ENCODE peak calls at places on chromosomes 12 and 14, in eight cellular contexts. One of them, this sample, is unnamed.

GRCh38 chr12:104602901-104603300 is 146.2 kb downstream of the CHST11 start:
- DNase-seq in endodermal cell: no peak
- DNase-seq in IMR-90: no peak
- DNase-seq in GM23338: no peak
- DNase-seq in fibroblast of lung: no peak
- DNase-seq in HCT116: no peak
- DNase-seq in tibial artery: no peak
- DNase-seq in left lung: no peak
- DNase-seq in this sample: no peak

GRCh38 chr12:100554608-100555077 is 18.8 kb upstream of the GAS2L3 start:
- DNase-seq in endodermal cell: peak; percentile 72
- DNase-seq in IMR-90: peak; percentile 90
- DNase-seq in GM23338: peak; percentile 93
- DNase-seq in fibroblast of lung: peak; percentile 93
- DNase-seq in HCT116: peak; percentile 86
- DNase-seq in tibial artery: no peak
- DNase-seq in left lung: no peak
- DNase-seq in this sample: no peak

GRCh38 chr14:58455593-58456265 is 28.2 kb downstream of the KIAA0586 start:
- DNase-seq in endodermal cell: no peak
- DNase-seq in IMR-90: peak; percentile 24
- DNase-seq in GM23338: no peak
- DNase-seq in fibroblast of lung: no peak
- DNase-seq in HCT116: no peak
- DNase-seq in tibial artery: no peak
- DNase-seq in left lung: no peak
- DNase-seq in this sample: no peak

GRCh38 chr14:32637582-32637981 is 301.1 kb upstream of the NPAS3 start:
- DNase-seq in endodermal cell: no peak
- DNase-seq in IMR-90: no peak
- DNase-seq in GM23338: no peak
- DNase-seq in fibroblast of lung: no peak
- DNase-seq in HCT116: no peak
- DNase-seq in tibial artery: no peak
- DNase-seq in left lung: no peak
- DNase-seq in this sample: no peak

GRCh38 chr14:28101992-28102391 is 664.6 kb upstream of the FOXG1 start:
- DNase-seq in endodermal cell: no peak
- DNase-seq in IMR-90: no peak
- DNase-seq in GM23338: no peak
- DNase-seq in fibroblast of lung: no peak
- DNase-seq in HCT116: no peak
- DNase-seq in tibial artery: no peak
- DNase-seq in left lung: no peak
- DNase-seq in this sample: no peak

GRCh38 chr12:84803661-84804060 is 108.9 kb downstream of the SLC6A15 start:
- DNase-seq in endodermal cell: no peak
- DNase-seq in IMR-90: no peak
- DNase-seq in GM23338: no peak
- DNase-seq in fibroblast of lung: no peak
- DNase-seq in HCT116: no peak
- DNase-seq in tibial artery: no peak
- DNase-seq in left lung: no peak
- DNase-seq in this sample: no peak

GRCh38 chr12:69985656-69986055 is 160.6 kb downstream of the MYRFL start:
- DNase-seq in endodermal cell: peak; percentile 91
- DNase-seq in IMR-90: no peak
- DNase-seq in GM23338: peak; percentile 62
- DNase-seq in fibroblast of lung: no peak
- DNase-seq in HCT116: peak; percentile 54
- DNase-seq in tibial artery: no peak
- DNase-seq in left lung: no peak
- DNase-seq in this sample: no peak

GRCh38 chr12:39224971-39225370 is 217.9 kb downstream of the KIF21A start:
- DNase-seq in endodermal cell: no peak
- DNase-seq in IMR-90: no peak
- DNase-seq in GM23338: no peak
- DNase-seq in fibroblast of lung: no peak
- DNase-seq in HCT116: no peak
- DNase-seq in tibial artery: no peak
- DNase-seq in left lung: no peak
- DNase-seq in this sample: no peak

GRCh38 chr12:107748472-107748871 is 12.5 kb downstream of the PRDM4 start:
- DNase-seq in endodermal cell: no peak
- DNase-seq in IMR-90: peak; percentile 81
- DNase-seq in GM23338: no peak
- DNase-seq in fibroblast of lung: peak; percentile 66
- DNase-seq in HCT116: no peak
- DNase-seq in tibial artery: no peak
- DNase-seq in left lung: no peak
- DNase-seq in this sample: no peak

GRCh38 chr14:103697196-103697595 is 18.1 kb downstream of the XRCC3 start:
- DNase-seq in endodermal cell: no peak
- DNase-seq in IMR-90: no peak
- DNase-seq in GM23338: no peak
- DNase-seq in fibroblast of lung: no peak
- DNase-seq in HCT116: no peak
- DNase-seq in tibial artery: no peak
- DNase-seq in left lung: no peak
- DNase-seq in this sample: no peak

GRCh38 chr12:49916129-49916919 is 12.6 kb upstream of the FAIM2 start:
- DNase-seq in endodermal cell: peak; percentile 35
- DNase-seq in IMR-90: no peak
- DNase-seq in GM23338: no peak
- DNase-seq in fibroblast of lung: no peak
- DNase-seq in HCT116: no peak
- DNase-seq in tibial artery: no peak
- DNase-seq in left lung: peak; percentile 16
- DNase-seq in this sample: no peak

GRCh38 chr12:61808856-61809255 is 451.3 kb upstream of the USP15 start:
- DNase-seq in endodermal cell: no peak
- DNase-seq in IMR-90: no peak
- DNase-seq in GM23338: no peak
- DNase-seq in fibroblast of lung: no peak
- DNase-seq in HCT116: no peak
- DNase-seq in tibial artery: no peak
- DNase-seq in left lung: no peak
- DNase-seq in this sample: no peak

GRCh38 chr14:90604356-90604755 is 207.5 kb downstream of the CALM1 start:
- DNase-seq in endodermal cell: no peak
- DNase-seq in IMR-90: no peak
- DNase-seq in GM23338: no peak
- DNase-seq in fibroblast of lung: no peak
- DNase-seq in HCT116: no peak
- DNase-seq in tibial artery: no peak
- DNase-seq in left lung: no peak
- DNase-seq in this sample: no peak

GRCh38 chr12:60616400-60616799 is 1020.6 kb downstream of the SLC16A7 start:
- DNase-seq in endodermal cell: no peak
- DNase-seq in IMR-90: no peak
- DNase-seq in GM23338: no peak
- DNase-seq in fibroblast of lung: no peak
- DNase-seq in HCT116: no peak
- DNase-seq in tibial artery: no peak
- DNase-seq in left lung: peak; percentile 10
- DNase-seq in this sample: no peak

GRCh38 chr12:89411846-89412245 is 59.5 kb upstream of the DUSP6 start:
- DNase-seq in endodermal cell: no peak
- DNase-seq in IMR-90: no peak
- DNase-seq in GM23338: no peak
- DNase-seq in fibroblast of lung: no peak
- DNase-seq in HCT116: no peak
- DNase-seq in tibial artery: no peak
- DNase-seq in left lung: no peak
- DNase-seq in this sample: no peak

GRCh38 chr14:94462763-94463572 is 10.4 kb upstream of the SERPINA11 start:
- DNase-seq in endodermal cell: peak; percentile 4
- DNase-seq in IMR-90: no peak
- DNase-seq in GM23338: no peak
- DNase-seq in fibroblast of lung: no peak
- DNase-seq in HCT116: no peak
- DNase-seq in tibial artery: no peak
- DNase-seq in left lung: no peak
- DNase-seq in this sample: no peak

GRCh38 chr14:94464290-94464689 is 11.7 kb upstream of the SERPINA11 start:
- DNase-seq in endodermal cell: peak; percentile 7
- DNase-seq in IMR-90: no peak
- DNase-seq in GM23338: no peak
- DNase-seq in fibroblast of lung: no peak
- DNase-seq in HCT116: no peak
- DNase-seq in tibial artery: no peak
- DNase-seq in left lung: no peak
- DNase-seq in this sample: no peak

GRCh38 chr14:94461526-94462218 is 9.1 kb upstream of the SERPINA11 start:
- DNase-seq in endodermal cell: peak; percentile 30
- DNase-seq in IMR-90: no peak
- DNase-seq in GM23338: no peak
- DNase-seq in fibroblast of lung: no peak
- DNase-seq in HCT116: no peak
- DNase-seq in tibial artery: no peak
- DNase-seq in left lung: no peak
- DNase-seq in this sample: no peak

GRCh38 chr14:94460631-94461416 is 8.2 kb upstream of the SERPINA11 start:
- DNase-seq in endodermal cell: peak; percentile 63
- DNase-seq in IMR-90: no peak
- DNase-seq in GM23338: no peak
- DNase-seq in fibroblast of lung: no peak
- DNase-seq in HCT116: no peak
- DNase-seq in tibial artery: no peak
- DNase-seq in left lung: no peak
- DNase-seq in this sample: no peak

GRCh38 chr14:94462219-94462551 is 9.6 kb upstream of the SERPINA11 start:
- DNase-seq in endodermal cell: peak; percentile 4
- DNase-seq in IMR-90: no peak
- DNase-seq in GM23338: no peak
- DNase-seq in fibroblast of lung: no peak
- DNase-seq in HCT116: no peak
- DNase-seq in tibial artery: no peak
- DNase-seq in left lung: no peak
- DNase-seq in this sample: no peak
- H3K4me3 ChIP-seq in endodermal cell: no peak overlapping the region
- H3K4me3 ChIP-seq in IMR-90: no peak overlapping the region
- H3K4me3 ChIP-seq in GM23338: no peak overlapping the region
- H3K4me3 ChIP-seq in fibroblast of lung: no peak overlapping the region
- H3K4me3 ChIP-seq in HCT116: no peak overlapping the region
- H3K4me3 ChIP-seq in tibial artery: no peak overlapping the region
- H3K4me3 ChIP-seq in left lung: no peak overlapping the region
- H3K4me3 ChIP-seq in this sample: no peak overlapping the region

DNA sequence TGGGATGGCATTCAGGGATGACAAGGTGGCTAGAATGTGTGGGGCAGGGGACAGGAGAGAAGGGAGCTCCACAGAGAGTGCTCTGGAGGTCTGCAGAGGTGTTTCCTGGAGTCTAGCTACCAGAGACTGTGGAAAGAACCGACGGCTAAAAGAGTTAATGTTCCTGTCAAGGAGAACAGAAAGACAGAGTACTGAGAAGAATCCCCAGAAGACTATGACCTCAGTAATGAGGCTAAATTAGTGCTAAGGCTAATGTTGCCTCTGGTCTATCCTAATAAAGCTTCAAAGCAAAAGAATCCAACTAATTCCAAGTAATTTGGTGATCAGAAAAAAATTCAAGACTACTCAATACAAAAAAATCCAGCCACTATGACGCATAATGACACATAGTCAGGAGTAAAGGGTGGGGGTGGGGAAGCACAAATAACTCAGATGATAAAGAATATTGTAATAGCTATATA is 44.7 kb downstream of the FERMT2 start:
- DNase-seq in endodermal cell: no peak
- DNase-seq in IMR-90: peak; percentile 93
- DNase-seq in GM23338: no peak
- DNase-seq in fibroblast of lung: peak; percentile 94
- DNase-seq in HCT116: peak; percentile 71
- DNase-seq in tibial artery: no peak
- DNase-seq in left lung: no peak
- DNase-seq in this sample: no peak
- H3K4me1 ChIP-seq in endodermal cell: no peaks in the 10 kb centered on the region
- H3K4me1 ChIP-seq in IMR-90: peaks cover 10% of the 10 kb centered on the region
- H3K4me1 ChIP-seq in GM23338: peaks cover 7% of the 10 kb centered on the region
- H3K4me1 ChIP-seq in fibroblast of lung: peaks cover 19% of the 10 kb centered on the region
- H3K4me1 ChIP-seq in HCT116: peaks cover 59% of the 10 kb centered on the region
- H3K4me1 ChIP-seq in tibial artery: peaks cover 40% of the 10 kb centered on the region
- H3K4me1 ChIP-seq in left lung: peaks cover 20% of the 10 kb centered on the region
- H3K4me1 ChIP-seq in this sample: peaks cover 57% of the 10 kb centered on the region

GRCh38 chr14:69345402-69345801 is 52.7 kb downstream of the ERH start:
- DNase-seq in endodermal cell: no peak
- DNase-seq in IMR-90: no peak
- DNase-seq in GM23338: peak; percentile 23
- DNase-seq in fibroblast of lung: no peak
- DNase-seq in HCT116: no peak
- DNase-seq in tibial artery: no peak
- DNase-seq in left lung: no peak
- DNase-seq in this sample: no peak

GRCh38 chr14:69349091-69349777 is 48.9 kb downstream of the ERH start:
- DNase-seq in endodermal cell: peak; percentile 69
- DNase-seq in IMR-90: no peak
- DNase-seq in GM23338: peak; percentile 30
- DNase-seq in fibroblast of lung: no peak
- DNase-seq in HCT116: no peak
- DNase-seq in tibial artery: no peak
- DNase-seq in left lung: no peak
- DNase-seq in this sample: no peak

GRCh38 chr14:69342928-69343525 is 55.1 kb downstream of the ERH start:
- DNase-seq in endodermal cell: no peak
- DNase-seq in IMR-90: no peak
- DNase-seq in GM23338: no peak
- DNase-seq in fibroblast of lung: no peak
- DNase-seq in HCT116: no peak
- DNase-seq in tibial artery: no peak
- DNase-seq in left lung: no peak
- DNase-seq in this sample: no peak

GRCh38 chr14:69344171-69344570 is 53.9 kb downstream of the ERH start:
- DNase-seq in endodermal cell: no peak
- DNase-seq in IMR-90: no peak
- DNase-seq in GM23338: no peak
- DNase-seq in fibroblast of lung: no peak
- DNase-seq in HCT116: no peak
- DNase-seq in tibial artery: no peak
- DNase-seq in left lung: no peak
- DNase-seq in this sample: no peak

DNA sequence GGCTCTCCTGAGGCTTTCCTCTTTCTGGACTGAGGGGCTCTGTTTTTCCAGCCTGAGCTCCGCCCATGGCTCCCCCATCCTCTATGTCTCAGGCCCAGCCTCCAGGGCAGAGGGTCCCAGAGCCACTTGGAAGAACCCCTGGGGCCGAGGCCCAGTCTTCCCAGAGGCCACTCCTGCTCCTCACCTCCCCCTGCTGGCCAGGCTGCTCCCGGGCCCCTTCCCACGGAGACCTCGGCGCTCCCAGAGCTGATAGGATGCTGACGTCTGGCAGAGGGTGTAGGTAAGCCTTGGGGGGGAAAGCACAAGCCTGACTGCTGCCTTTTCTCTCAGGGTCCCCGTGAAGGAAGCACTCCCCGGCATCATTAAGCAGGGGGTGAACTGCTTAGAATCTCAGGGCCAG is 51.4 kb downstream of the ERH start:
- DNase-seq in endodermal cell: peak; percentile 97
- DNase-seq in IMR-90: no peak
- DNase-seq in GM23338: peak; percentile 92
- DNase-seq in fibroblast of lung: peak; percentile 9
- DNase-seq in HCT116: no peak
- DNase-seq in tibial artery: no peak
- DNase-seq in left lung: peak; percentile 80
- DNase-seq in this sample: peak; percentile 57
- TF ChIP-seq CTCF in endodermal cell: peak; percentile 96
- TF ChIP-seq CTCF in IMR-90: peak; percentile 59
- TF ChIP-seq CTCF in GM23338: peak; percentile 90
- TF ChIP-seq CTCF in fibroblast of lung: peak; percentile 67
- TF ChIP-seq CTCF in HCT116: peak; percentile 58
- TF ChIP-seq CTCF in tibial artery: peak; percentile 37
- TF ChIP-seq CTCF in left lung: peak; percentile 48
- TF ChIP-seq CTCF in this sample: no peak

GRCh38 chr12:114500775-114501473 is 95.0 kb upstream of the TBX5 start:
- DNase-seq in endodermal cell: no peak
- DNase-seq in IMR-90: no peak
- DNase-seq in GM23338: peak; percentile 52
- DNase-seq in fibroblast of lung: no peak
- DNase-seq in HCT116: no peak
- DNase-seq in tibial artery: no peak
- DNase-seq in left lung: no peak
- DNase-seq in this sample: no peak
- H3K4me3 ChIP-seq in endodermal cell: peak overlapping the region; percentile 53
- H3K4me3 ChIP-seq in IMR-90: no peak overlapping the region
- H3K4me3 ChIP-seq in GM23338: peak overlapping the region; percentile 62
- H3K4me3 ChIP-seq in fibroblast of lung: no peak overlapping the region
- H3K4me3 ChIP-seq in HCT116: no peak overlapping the region
- H3K4me3 ChIP-seq in tibial artery: no peak overlapping the region
- H3K4me3 ChIP-seq in left lung: no peak overlapping the region
- H3K4me3 ChIP-seq in this sample: no peak overlapping the region